ENCODE peak calls at places on chromosome 1, in nine cellular contexts. G, S, B, T, K, V, I, O and C are unnamed samples.

GRCh38 chr1:88311907-88312306 is 372.2 kb upstream of the PKN2 start:
- DNase-seq in O (no peak), S (no peak), G (no peak), K (no peak), T (no peak), I (no peak), B (no peak), V (no peak), C (no peak)

GRCh38 chr1:48876221-48876785 is 99.6 kb upstream of the BEND5 start:
- DNase-seq in K (no peak), O (no peak), S (peak), G (peak), T (no peak), B (no peak), I (no peak), V (no peak), C (peak)

GRCh38 chr1:119712342-119713038 is 756 bp downstream of the PHGDH start:
- DNase-seq in B (peak), G (peak), O (no peak), V (peak), T (no peak), I (no peak), K (peak), S (peak), C (no peak)

GRCh38 chr1:176857632-176858031 is 306.9 kb downstream of the ASTN1 start:
- DNase-seq in V (no peak), B (no peak), K (no peak), G (no peak), S (peak), I (no peak), T (no peak), O (no peak), C (no peak)

GRCh38 chr1:200626853-200627534 is 6.4 kb upstream of the KIF14 start:
- DNase-seq in S (no peak), I (no peak), K (no peak), O (no peak), B (no peak), V (no peak), G (no peak), T (no peak), C (no peak)

GRCh38 chr1:155012052-155012546 is 9.5 kb downstream of the ZBTB7B start:
- DNase-seq in T (no peak), I (no peak), O (no peak), V (peak), S (no peak), B (peak), K (no peak), G (peak), C (peak)

GRCh38 chr1:48859429-48859828 is 82.7 kb upstream of the BEND5 start:
- DNase-seq in S (peak), V (no peak), T (no peak), K (no peak), O (no peak), B (no peak), I (no peak), G (no peak), C (no peak)

GRCh38 chr1:109704173-109704572 is 7.9 kb upstream of the GSTM5 start:
- DNase-seq in K (peak), S (no peak), T (no peak), V (no peak), O (no peak), G (no peak), I (no peak), B (no peak), C (no peak)

GRCh38 chr1:161342836-161343235 is 24.8 kb downstream of the CFAP126 start:
- DNase-seq in I (no peak), S (no peak), O (peak), K (no peak), B (no peak), V (no peak), T (no peak), G (no peak), C (no peak)

GRCh38 chr1:236516929-236517704 is 6.7 kb upstream of the LGALS8 start:
- DNase-seq in V (no peak), S (peak), G (no peak), O (no peak), I (no peak), T (no peak), B (no peak), K (peak), C (no peak)